ENCODE peak calls at places on chromosomes 13 and 19, in four cellular contexts. One of them, this sample, is unnamed.

GRCh38 chr13:43331676-43332075 is 308.3 kb downstream of the DNAJC15 start:
- DNase-seq in HepG2: no peak
- DNase-seq in GM12878: no peak
- DNase-seq in K562: no peak
- DNase-seq in this sample: no peak

GRCh38 chr19:23882493-23882892 is 32.2 kb upstream of the ZNF726 start:
- DNase-seq in K562: no peak
- DNase-seq in GM12878: no peak
- DNase-seq in HepG2: peak
- DNase-seq in this sample: no peak

GRCh38 chr19:13463296-13463695 is 43.0 kb downstream of the CACNA1A start:
- DNase-seq in GM12878: no peak
- DNase-seq in HepG2: no peak
- DNase-seq in K562: peak
- DNase-seq in this sample: peak

GRCh38 chr13:33766724-33767123 is 51.2 kb upstream of the RFC3 start:
- DNase-seq in GM12878: no peak
- DNase-seq in HepG2: no peak
- DNase-seq in K562: no peak
- DNase-seq in this sample: no peak

GRCh38 chr19:2469102-2469914 is 6.6 kb upstream of the GADD45B start:
- DNase-seq in HepG2: no peak
- DNase-seq in K562: peak
- DNase-seq in GM12878: no peak
- DNase-seq in this sample: no peak

GRCh38 chr19:2213799-2214198 is 22.3 kb downstream of the PLEKHJ1 start:
- DNase-seq in K562: no peak
- DNase-seq in GM12878: no peak
- DNase-seq in HepG2: no peak
- DNase-seq in this sample: no peak

GRCh38 chr19:19615086-19615485 is 3.4 kb downstream of the PBX4 start:
- DNase-seq in GM12878: no peak
- DNase-seq in HepG2: no peak
- DNase-seq in K562: no peak
- DNase-seq in this sample: no peak

GRCh38 chr19:7391218-7391670 is 42.5 kb downstream of the ARHGEF18 start:
- DNase-seq in HepG2: peak
- DNase-seq in GM12878: no peak
- DNase-seq in K562: peak
- DNase-seq in this sample: no peak

GRCh38 chr19:51094696-51095279 is 12.1 kb upstream of the KLK14 start:
- DNase-seq in HepG2: peak
- DNase-seq in GM12878: no peak
- DNase-seq in K562: peak
- DNase-seq in this sample: peak

GRCh38 chr19:17332677-17333581 is 1.7 kb downstream of the ANO8 start:
- DNase-seq in GM12878: peak
- DNase-seq in HepG2: peak
- DNase-seq in K562: peak
- DNase-seq in this sample: peak

GRCh38 chr13:104984296-104984818 is 1551.1 kb downstream of the EFNB2 start:
- DNase-seq in GM12878: peak
- DNase-seq in HepG2: no peak
- DNase-seq in K562: no peak
- DNase-seq in this sample: no peak

GRCh38 chr19:49814010-49814409 is 918 bp upstream of the FUZ start:
- DNase-seq in K562: no peak
- DNase-seq in GM12878: no peak
- DNase-seq in HepG2: no peak
- DNase-seq in this sample: no peak

GRCh38 chr19:54160182-54160811 is 776 bp upstream of the LENG1 start:
- DNase-seq in GM12878: no peak
- DNase-seq in K562: peak
- DNase-seq in HepG2: no peak
- DNase-seq in this sample: no peak

GRCh38 chr13:31929031-31929770 is 102.4 kb upstream of the FRY start:
- DNase-seq in K562: no peak
- DNase-seq in GM12878: no peak
- DNase-seq in HepG2: no peak
- DNase-seq in this sample: no peak
- TF ChIP-seq TARDBP in K562: no peak
- TF ChIP-seq TARDBP in GM12878: no peak
- TF ChIP-seq TARDBP in HepG2: no peak
- TF ChIP-seq TARDBP in this sample: no peak

GRCh38 chr19:33301011-33301899 is 1.1 kb downstream of the CEBPA start:
- DNase-seq in K562: no peak
- DNase-seq in GM12878: no peak
- DNase-seq in HepG2: no peak
- DNase-seq in this sample: no peak

GRCh38 chr19:33301900-33302174 is 497 bp downstream of the CEBPA start:
- DNase-seq in HepG2: no peak
- DNase-seq in K562: no peak
- DNase-seq in GM12878: no peak
- DNase-seq in this sample: no peak

GRCh38 chr19:33302974-33303790 is 848 bp upstream of the CEBPA start:
- DNase-seq in HepG2: no peak
- DNase-seq in GM12878: no peak
- DNase-seq in K562: no peak
- DNase-seq in this sample: peak

GRCh38 chr19:33303791-33304759 is 1.7 kb upstream of the CEBPA start:
- DNase-seq in K562: no peak
- DNase-seq in GM12878: no peak
- DNase-seq in HepG2: no peak
- DNase-seq in this sample: peak

DNA sequence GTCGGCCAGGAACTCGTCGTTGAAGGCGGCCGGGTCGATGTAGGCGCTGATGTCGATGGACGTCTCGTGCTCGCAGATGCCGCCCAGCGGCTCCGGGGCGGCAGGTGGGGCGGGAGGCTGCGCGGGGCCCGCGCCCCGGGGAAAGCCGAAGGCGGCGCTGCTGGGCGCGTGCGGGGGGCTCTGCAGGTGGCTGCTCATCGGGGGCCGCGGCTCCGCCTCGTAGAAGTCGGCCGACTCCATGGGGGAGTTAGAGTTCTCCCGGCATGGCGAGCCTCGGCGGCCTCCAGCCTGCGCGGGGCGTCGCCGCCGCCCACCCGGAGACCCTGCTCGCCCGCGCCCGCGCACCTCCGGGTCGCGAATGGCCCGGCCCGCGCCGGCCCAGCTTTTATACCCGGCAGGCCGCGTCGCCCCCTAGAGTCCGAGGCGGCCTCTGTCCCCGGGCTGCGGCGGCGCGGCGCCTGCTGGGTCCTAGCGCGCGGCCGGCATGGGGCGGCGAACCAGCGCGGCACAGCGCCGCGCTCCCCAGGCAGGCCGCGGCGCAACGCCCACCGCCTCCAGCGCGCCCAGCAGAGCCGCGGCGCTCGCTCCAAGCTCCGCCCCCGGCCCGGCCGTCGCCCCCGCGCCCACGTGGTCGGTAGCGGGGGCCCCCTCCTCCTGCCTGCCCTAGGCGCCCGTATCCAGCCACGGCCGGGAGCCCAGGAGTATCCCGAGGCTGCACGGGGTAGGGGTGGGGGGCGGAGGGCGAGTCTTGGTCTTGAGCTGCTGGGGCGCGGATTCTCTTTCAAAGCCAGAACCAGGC is at the start of gene CEBPA:
- DNase-seq in K562: peak
- DNase-seq in HepG2: peak
- DNase-seq in GM12878: no peak
- DNase-seq in this sample: peak
- TF ChIP-seq FOXK2 in K562: no peak
- TF ChIP-seq FOXK2 in HepG2: no peak
- TF ChIP-seq FOXK2 in GM12878: no peak
- TF ChIP-seq FOXK2 in this sample: no peak

DNA sequence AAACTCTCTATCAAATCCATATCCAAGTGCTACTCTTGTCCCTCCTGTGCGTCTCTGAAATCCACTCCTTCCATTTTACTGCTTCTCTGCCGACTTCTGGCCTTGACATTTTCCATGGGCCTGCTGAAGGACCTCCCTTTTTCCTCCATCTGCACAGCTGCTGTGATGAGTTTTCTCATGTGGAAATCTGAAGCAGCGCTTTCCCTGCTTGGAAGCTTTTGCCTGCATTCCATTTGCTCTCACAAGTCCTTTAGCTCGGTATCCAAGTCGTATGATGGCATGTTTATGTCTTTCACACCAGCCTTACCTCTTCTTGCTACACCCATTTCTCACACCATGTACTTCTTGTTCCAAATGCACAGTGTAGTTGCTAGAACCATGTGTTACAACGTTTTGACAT is 328.2 kb downstream of the GPC5 start:
- DNase-seq in K562: no peak
- DNase-seq in HepG2: no peak
- DNase-seq in GM12878: no peak
- DNase-seq in this sample: no peak
- TF ChIP-seq TARDBP in K562: no peak
- TF ChIP-seq TARDBP in HepG2: no peak
- TF ChIP-seq TARDBP in GM12878: no peak
- TF ChIP-seq TARDBP in this sample: no peak

GRCh38 chr19:18587962-18588610 is 512 bp upstream of the REX1BD start:
- DNase-seq in HepG2: peak
- DNase-seq in K562: peak
- DNase-seq in GM12878: no peak
- DNase-seq in this sample: no peak
- TF ChIP-seq FOXK2 in HepG2: no peak
- TF ChIP-seq FOXK2 in K562: no peak
- TF ChIP-seq FOXK2 in GM12878: no peak
- TF ChIP-seq FOXK2 in this sample: no peak

DNA sequence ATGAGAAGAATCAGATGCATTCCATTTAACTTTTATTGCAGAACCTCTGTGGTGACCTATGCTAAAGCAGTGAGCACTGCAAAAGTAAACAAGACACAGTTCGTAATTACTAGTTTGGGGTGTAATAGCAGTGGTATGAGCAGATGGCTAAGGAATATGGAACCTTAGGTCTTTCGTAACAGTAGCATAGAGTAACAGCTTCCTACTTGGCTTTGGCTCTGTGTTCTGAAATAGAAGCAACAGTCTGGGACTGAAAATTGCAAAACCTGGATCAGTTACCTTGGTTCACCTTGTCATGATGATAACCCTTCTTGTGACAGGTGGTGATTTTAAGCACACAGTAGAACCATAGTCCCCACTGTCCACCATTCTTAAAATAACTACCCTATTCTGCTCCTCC is 303.4 kb downstream of the GPC6 start:
- DNase-seq in K562: no peak
- DNase-seq in GM12878: no peak
- DNase-seq in HepG2: no peak
- DNase-seq in this sample: no peak
- TF ChIP-seq TARDBP in K562: no peak
- TF ChIP-seq TARDBP in GM12878: no peak
- TF ChIP-seq TARDBP in HepG2: no peak
- TF ChIP-seq TARDBP in this sample: no peak

GRCh38 chr13:45361596-45362206 is 20.7 kb upstream of the TPT1 start:
- DNase-seq in K562: peak
- DNase-seq in GM12878: no peak
- DNase-seq in HepG2: no peak
- DNase-seq in this sample: no peak
- TF ChIP-seq FOXK2 in K562: peak
- TF ChIP-seq FOXK2 in GM12878: no peak
- TF ChIP-seq FOXK2 in HepG2: no peak
- TF ChIP-seq FOXK2 in this sample: no peak

GRCh38 chr13:110629735-110630134 is 14.4 kb downstream of the NAXD start:
- DNase-seq in HepG2: no peak
- DNase-seq in K562: no peak
- DNase-seq in GM12878: no peak
- DNase-seq in this sample: no peak
- TF ChIP-seq TARDBP in HepG2: no peak
- TF ChIP-seq TARDBP in K562: no peak
- TF ChIP-seq TARDBP in GM12878: no peak
- TF ChIP-seq TARDBP in this sample: no peak

GRCh38 chr13:53442979-53443378 is 414.4 kb downstream of the OLFM4 start:
- DNase-seq in GM12878: no peak
- DNase-seq in HepG2: no peak
- DNase-seq in K562: no peak
- DNase-seq in this sample: no peak

GRCh38 chr13:53445682-53446081 is 417.1 kb downstream of the OLFM4 start:
- DNase-seq in HepG2: no peak
- DNase-seq in GM12878: no peak
- DNase-seq in K562: no peak
- DNase-seq in this sample: no peak
- TF ChIP-seq FOXK2 in HepG2: no peak
- TF ChIP-seq FOXK2 in GM12878: no peak
- TF ChIP-seq FOXK2 in K562: no peak
- TF ChIP-seq FOXK2 in this sample: no peak

GRCh38 chr13:40438999-40439797 is 227.2 kb downstream of the FOXO1 start:
- DNase-seq in HepG2: no peak
- DNase-seq in K562: no peak
- DNase-seq in GM12878: no peak
- DNase-seq in this sample: no peak
- TF ChIP-seq TARDBP in HepG2: no peak
- TF ChIP-seq TARDBP in K562: no peak
- TF ChIP-seq TARDBP in GM12878: no peak
- TF ChIP-seq TARDBP in this sample: no peak

DNA sequence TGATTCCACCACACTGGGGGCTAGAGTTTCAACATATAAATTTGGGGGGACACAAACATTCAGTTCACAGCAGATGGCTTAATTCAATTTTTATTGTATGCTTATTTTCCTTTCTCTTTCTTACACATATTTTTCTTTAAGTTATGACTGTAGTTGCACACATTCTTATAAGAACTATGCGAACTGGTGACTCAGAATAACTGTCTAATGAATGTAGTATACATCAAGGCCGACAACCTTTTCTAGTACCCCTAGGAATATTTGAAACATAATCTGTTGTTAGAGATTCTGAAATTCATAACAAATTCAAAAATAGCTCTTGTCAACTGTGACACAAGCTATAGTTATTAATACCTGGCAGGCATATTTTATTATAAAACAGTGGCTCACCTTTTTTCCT is 695.6 kb downstream of the PCDH9 start:
- DNase-seq in K562: no peak
- DNase-seq in HepG2: no peak
- DNase-seq in GM12878: no peak
- DNase-seq in this sample: no peak
- TF ChIP-seq FOXK2 in K562: no peak
- TF ChIP-seq FOXK2 in HepG2: no peak
- TF ChIP-seq FOXK2 in GM12878: no peak
- TF ChIP-seq FOXK2 in this sample: no peak

This sample was measured in HEK293T.